ENCODE peak calls at places on chromosomes 1 and 21, in seven cellular contexts. E is HFF-Myc; A is activated naive CD4-positive, alpha-beta T cell treated with anti-CD3 and anti-CD28 coated beads, Interleukin-2, amount 50 U/mL, for 16 hours; X is iPS-NIHi11; K is hypothalamus; J is MM.1S; R is thoracic aorta. V is an unnamed sample.

GRCh38 chr1:236728752-236729151 is 42.5 kb downstream of the ACTN2 start:
- DNase-seq in R (no peak), K (no peak), J (no peak), A (no peak), E (no peak), X (no peak), V (no peak)

GRCh38 chr1:29478046-29478791 is 241.9 kb downstream of the PTPRU start:
- DNase-seq in A (no peak), E (no peak), X (peak), K (no peak), J (no peak), R (no peak), V (no peak)

GRCh38 chr1:213256438-213257087 is 205.5 kb downstream of the RPS6KC1 start:
- DNase-seq in A (no peak), J (no peak), K (no peak), E (no peak), X (no peak), R (no peak), V (peak)

GRCh38 chr1:29033829-29034466 is 89.8 kb downstream of the TMEM200B start:
- DNase-seq in A (no peak), R (no peak), K (no peak), X (peak), E (no peak), J (peak), V (peak)

GRCh38 chr1:94953741-94954140 is 26.8 kb upstream of the CNN3 start:
- DNase-seq in E (no peak), X (no peak), K (no peak), A (no peak), J (no peak), R (no peak), V (no peak)

GRCh38 chr1:13950637-13951036 is 250.6 kb downstream of the PRDM2 start:
- DNase-seq in A (no peak), E (no peak), J (no peak), X (peak), K (no peak), R (no peak), V (peak)

GRCh38 chr1:162033445-162033844 is 9.8 kb upstream of the OLFML2B start:
- DNase-seq in K (peak), E (no peak), J (no peak), A (no peak), X (no peak), R (no peak), V (no peak)

GRCh38 chr1:53541761-53542550 is 82.8 kb downstream of the DMRTB1 start:
- DNase-seq in E (peak), J (peak), A (no peak), R (no peak), K (no peak), X (peak), V (peak)

GRCh38 chr1:10692401-10693021 is 103.9 kb downstream of the CASZ1 start:
- DNase-seq in E (no peak), X (no peak), R (no peak), A (peak), J (peak), K (no peak), V (no peak)

GRCh38 chr1:113389356-113389952 is 861 bp upstream of the MAGI3 start:
- DNase-seq in A (no peak), R (no peak), X (no peak), E (no peak), K (no peak), J (peak), V (no peak)

GRCh38 chr1:234841710-234842231 is 231.8 kb upstream of the IRF2BP2 start:
- DNase-seq in A (no peak), E (no peak), R (no peak), X (no peak), J (no peak), K (no peak), V (no peak)

GRCh38 chr21:39634507-39634906 is 21.8 kb downstream of the B3GALT5 start:
- DNase-seq in J (no peak), R (no peak), A (no peak), X (no peak), K (no peak), E (no peak), V (no peak)

GRCh38 chr21:46253610-46254124 is 25.1 kb upstream of the LSS start:
- DNase-seq in K (no peak), X (no peak), E (no peak), A (peak), R (no peak), J (no peak), V (peak)

GRCh38 chr1:37315236-37315870 is 159.0 kb upstream of the ZC3H12A start:
- DNase-seq in R (no peak), J (no peak), E (no peak), X (peak), K (no peak), A (no peak), V (no peak)

GRCh38 chr1:155420788-155421187 is 100.1 kb downstream of the RUSC1 start:
- DNase-seq in R (no peak), J (no peak), A (no peak), K (no peak), E (no peak), X (no peak), V (no peak)

GRCh38 chr1:95386915-95387314 is 152.9 kb downstream of the RWDD3 start:
- DNase-seq in J (no peak), A (no peak), E (no peak), K (no peak), X (no peak), R (no peak), V (no peak)

GRCh38 chr1:205324781-205325180 is 3.2 kb upstream of the NUAK2 start:
- DNase-seq in E (no peak), A (no peak), J (no peak), R (no peak), X (no peak), K (no peak), V (peak)

GRCh38 chr1:30706528-30706927 is 16.9 kb downstream of the MATN1 start:
- DNase-seq in X (no peak), R (no peak), J (no peak), K (no peak), A (no peak), E (no peak), V (peak)

GRCh38 chr1:227762231-227762911 is 27.1 kb downstream of the SNAP47 start:
- DNase-seq in E (peak), J (peak), X (peak), R (peak), A (peak), K (peak), V (peak)

GRCh38 chr1:114235281-114235680 is 81.6 kb upstream of the SYT6 start:
- DNase-seq in K (no peak), X (no peak), J (no peak), A (no peak), R (no peak), E (no peak), V (no peak)

GRCh38 chr1:85174492-85174891 is 26.3 kb downstream of the SYDE2 start:
- DNase-seq in E (no peak), A (no peak), R (no peak), K (no peak), X (no peak), J (no peak), V (no peak)

GRCh38 chr1:156527584-156527983 is 27.0 kb upstream of the MEF2D start:
- DNase-seq in A (no peak), K (no peak), E (no peak), J (no peak), X (no peak), R (no peak), V (no peak)

GRCh38 chr1:33532250-33532649 is 59.8 kb downstream of the ZSCAN20 start:
- DNase-seq in J (no peak), K (no peak), E (no peak), R (no peak), A (no peak), X (no peak), V (no peak)

GRCh38 chr1:214548988-214549387 is 2.4 kb downstream of the PTPN14 start:
- DNase-seq in X (no peak), K (no peak), R (no peak), J (no peak), E (no peak), A (no peak), V (peak)

GRCh38 chr1:40096977-40097782 is at the start of gene PPT1:
- DNase-seq in J (peak), E (peak), X (peak), K (peak), R (peak), A (peak), V (peak)

GRCh38 chr1:177351361-177352108 is 180.8 kb downstream of the BRINP2 start:
- DNase-seq in K (no peak), R (no peak), X (no peak), J (no peak), A (no peak), E (no peak), V (peak)

GRCh38 chr1:212774584-212774983 is 17.0 kb downstream of the NSL1 start:
- DNase-seq in E (no peak), A (no peak), R (no peak), X (no peak), J (no peak), K (no peak), V (peak)

GRCh38 chr21:28827422-28827821 is 165.3 kb downstream of the LTN1 start:
- DNase-seq in R (no peak), E (no peak), A (no peak), X (no peak), J (no peak), K (no peak), V (no peak)